ENCODE peak calls at places on chromosomes 5 and 9, in ten cellular contexts. O, I, G, C, W, B, M, P, J and H are unnamed samples.

GRCh38 chr5:71836084-71836483 is 117.0 kb downstream of the CARTPT start:
- DNase-seq in O (no peak), I (no peak), G (no peak), C (no peak), W (no peak), B (peak), M (no peak), P (no peak), J (no peak), H (no peak)

GRCh38 chr5:133285583-133286021 is 233.8 kb downstream of the HSPA4 start:
- DNase-seq in O (no peak), I (no peak), G (no peak), C (no peak), W (peak), B (peak), M (no peak), P (no peak), J (no peak), H (peak)

GRCh38 chr9:75692309-75692708 is 198.2 kb upstream of the PCSK5 start:
- DNase-seq in O (no peak), I (no peak), G (no peak), C (no peak), W (no peak), B (no peak), M (no peak), P (no peak), J (no peak), H (no peak)

GRCh38 chr5:86864022-86864421 is 246.3 kb downstream of the COX7C start:
- DNase-seq in O (no peak), I (no peak), G (no peak), C (no peak), W (no peak), B (no peak), M (no peak), P (no peak), J (no peak), H (no peak)

GRCh38 chr9:87505869-87506678 is 8.4 kb downstream of the DAPK1 start:
- DNase-seq in O (no peak), I (no peak), G (no peak), C (no peak), W (no peak), B (no peak), M (no peak), P (no peak), J (no peak), H (no peak)

GRCh38 chr5:147093138-147093537 is 141.7 kb upstream of the STK32A start:
- DNase-seq in O (no peak), I (no peak), G (no peak), C (no peak), W (no peak), B (peak), M (no peak), P (no peak), J (no peak), H (no peak)

GRCh38 chr9:36461341-36461740 is 61.3 kb upstream of the RNF38 start:
- DNase-seq in O (no peak), I (no peak), G (no peak), C (no peak), W (no peak), B (peak), M (no peak), P (no peak), J (no peak), H (peak)

GRCh38 chr5:74673011-74673790 is 11.8 kb upstream of the HEXB start:
- DNase-seq in O (no peak), I (no peak), G (peak), C (no peak), W (no peak), B (peak), M (no peak), P (no peak), J (no peak), H (no peak)

GRCh38 chr5:88666761-88667186 is 216.2 kb downstream of the MEF2C start:
- DNase-seq in O (no peak), I (no peak), G (no peak), C (no peak), W (peak), B (peak), M (no peak), P (no peak), J (no peak), H (no peak)

GRCh38 chr5:14362511-14362910 is 219.1 kb upstream of the OTULINL start:
- DNase-seq in O (no peak), I (no peak), G (no peak), C (no peak), W (no peak), B (no peak), M (no peak), P (no peak), J (no peak), H (no peak)

GRCh38 chr5:61115968-61116367 is 46.3 kb downstream of the SMIM15 start:
- DNase-seq in O (no peak), I (no peak), G (no peak), C (no peak), W (no peak), B (no peak), M (no peak), P (no peak), J (no peak), H (no peak)

GRCh38 chr5:41157272-41157671 is 56.1 kb downstream of the C6 start:
- DNase-seq in O (no peak), I (no peak), G (no peak), C (no peak), W (no peak), B (peak), M (no peak), P (no peak), J (no peak), H (no peak)